ENCODE peak calls at places on chromosome 9, in five cellular contexts. One of them, this sample, is unnamed.

GRCh38 chr9:74824654-74825053 is 63.1 kb downstream of the TRPM6 start:
- DNase-seq in HCT116: no peak
- DNase-seq in HL-60: no peak
- DNase-seq in SK-N-SH: no peak
- DNase-seq in HepG2: no peak
- DNase-seq in this sample: no peak

GRCh38 chr9:98075332-98075805 is 18.8 kb downstream of the NANS start:
- DNase-seq in HL-60: no peak
- DNase-seq in SK-N-SH: no peak
- DNase-seq in HepG2: no peak
- DNase-seq in HCT116: peak
- DNase-seq in this sample: peak

GRCh38 chr9:136675477-136676296 is 11.6 kb downstream of the AGPAT2 start:
- DNase-seq in HCT116: no peak
- DNase-seq in HL-60: no peak
- DNase-seq in SK-N-SH: no peak
- DNase-seq in HepG2: no peak
- DNase-seq in this sample: no peak

GRCh38 chr9:18771736-18772135 is 261.3 kb downstream of the SAXO1 start:
- DNase-seq in HCT116: no peak
- DNase-seq in SK-N-SH: no peak
- DNase-seq in HepG2: no peak
- DNase-seq in HL-60: no peak
- DNase-seq in this sample: no peak

GRCh38 chr9:135480071-135480941 is 724 bp downstream of the PPP1R26 start:
- DNase-seq in HCT116: no peak
- DNase-seq in HepG2: peak
- DNase-seq in SK-N-SH: peak
- DNase-seq in HL-60: no peak
- DNase-seq in this sample: peak

GRCh38 chr9:79672891-79673290 is 101.1 kb downstream of the TLE4 start:
- DNase-seq in HCT116: no peak
- DNase-seq in HL-60: no peak
- DNase-seq in HepG2: no peak
- DNase-seq in SK-N-SH: no peak
- DNase-seq in this sample: no peak

GRCh38 chr9:96150324-96151023 is 151.5 kb downstream of the HSD17B3 start:
- DNase-seq in SK-N-SH: no peak
- DNase-seq in HCT116: no peak
- DNase-seq in HL-60: peak
- DNase-seq in HepG2: no peak
- DNase-seq in this sample: no peak

GRCh38 chr9:8816361-8816760 is 1016.8 kb upstream of the DMAC1 start:
- DNase-seq in HCT116: no peak
- DNase-seq in SK-N-SH: peak
- DNase-seq in HL-60: no peak
- DNase-seq in HepG2: no peak
- DNase-seq in this sample: peak

GRCh38 chr9:110977259-110977709 is 61.0 kb downstream of the LPAR1 start:
- DNase-seq in SK-N-SH: no peak
- DNase-seq in HL-60: no peak
- DNase-seq in HCT116: peak
- DNase-seq in HepG2: no peak
- DNase-seq in this sample: no peak

GRCh38 chr9:89593776-89594427 is 10.9 kb upstream of the GADD45G start:
- DNase-seq in HepG2: peak
- DNase-seq in HCT116: no peak
- DNase-seq in SK-N-SH: no peak
- DNase-seq in HL-60: peak
- DNase-seq in this sample: peak

GRCh38 chr9:87573841-87574342 is 76.2 kb downstream of the DAPK1 start:
- DNase-seq in HL-60: no peak
- DNase-seq in HepG2: no peak
- DNase-seq in HCT116: no peak
- DNase-seq in SK-N-SH: no peak
- DNase-seq in this sample: no peak

GRCh38 chr9:9771314-9771713 is 841.5 kb downstream of the PTPRD start:
- DNase-seq in HCT116: no peak
- DNase-seq in SK-N-SH: no peak
- DNase-seq in HepG2: no peak
- DNase-seq in HL-60: no peak
- DNase-seq in this sample: no peak

GRCh38 chr9:97559111-97559514 is 57.6 kb downstream of the TMOD1 start:
- DNase-seq in HL-60: no peak
- DNase-seq in HCT116: no peak
- DNase-seq in SK-N-SH: no peak
- DNase-seq in HepG2: no peak
- DNase-seq in this sample: no peak

GRCh38 chr9:130766031-130766903 is 68.8 kb upstream of the ABL1 start:
- DNase-seq in HL-60: peak
- DNase-seq in HepG2: no peak
- DNase-seq in SK-N-SH: no peak
- DNase-seq in HCT116: no peak
- DNase-seq in this sample: no peak

GRCh38 chr9:134221273-134222017 is 57.1 kb upstream of the RNU6ATAC start:
- DNase-seq in HL-60: no peak
- DNase-seq in HCT116: no peak
- DNase-seq in HepG2: no peak
- DNase-seq in SK-N-SH: peak
- DNase-seq in this sample: no peak

GRCh38 chr9:131635285-131635684 is 90.0 kb downstream of the PRRT1B start:
- DNase-seq in HepG2: peak
- DNase-seq in HL-60: peak
- DNase-seq in HCT116: peak
- DNase-seq in SK-N-SH: no peak
- DNase-seq in this sample: peak

GRCh38 chr9:110443878-110444245 is 106.2 kb upstream of the TXNDC8 start:
- DNase-seq in HepG2: no peak
- DNase-seq in SK-N-SH: no peak
- DNase-seq in HCT116: no peak
- DNase-seq in HL-60: no peak
- DNase-seq in this sample: no peak

GRCh38 chr9:135081264-135081660 is 6.2 kb upstream of the OLFM1 start:
- DNase-seq in SK-N-SH: no peak
- DNase-seq in HepG2: no peak
- DNase-seq in HL-60: no peak
- DNase-seq in HCT116: no peak
- DNase-seq in this sample: no peak

GRCh38 chr9:84862786-84863185 is 193.3 kb downstream of the NTRK2 start:
- DNase-seq in HCT116: no peak
- DNase-seq in HL-60: no peak
- DNase-seq in SK-N-SH: no peak
- DNase-seq in HepG2: no peak
- DNase-seq in this sample: peak

GRCh38 chr9:137348781-137349470 is 46.9 kb upstream of the NRARP start:
- DNase-seq in HL-60: no peak
- DNase-seq in SK-N-SH: no peak
- DNase-seq in HepG2: no peak
- DNase-seq in HCT116: no peak
- DNase-seq in this sample: no peak

GRCh38 chr9:117232266-117232665 is 182.6 kb downstream of the ASTN2 start:
- DNase-seq in SK-N-SH: no peak
- DNase-seq in HL-60: no peak
- DNase-seq in HCT116: no peak
- DNase-seq in HepG2: no peak
- DNase-seq in this sample: no peak

GRCh38 chr9:34518110-34518616 is 4.6 kb downstream of the ENHO start:
- DNase-seq in HL-60: no peak
- DNase-seq in HepG2: no peak
- DNase-seq in SK-N-SH: no peak
- DNase-seq in HCT116: no peak
- DNase-seq in this sample: no peak

GRCh38 chr9:137172907-137173794 is 1.3 kb upstream of the TMEM210 start:
- DNase-seq in HL-60: peak
- DNase-seq in HCT116: no peak
- DNase-seq in HepG2: no peak
- DNase-seq in SK-N-SH: peak
- DNase-seq in this sample: no peak

GRCh38 chr9:109996936-109997580 is 210.9 kb downstream of the C9orf152 start:
- DNase-seq in SK-N-SH: no peak
- DNase-seq in HepG2: no peak
- DNase-seq in HCT116: no peak
- DNase-seq in HL-60: no peak
- DNase-seq in this sample: no peak

GRCh38 chr9:76365028-76365427 is 29.2 kb downstream of the RFK start:
- DNase-seq in SK-N-SH: no peak
- DNase-seq in HCT116: no peak
- DNase-seq in HL-60: no peak
- DNase-seq in HepG2: peak
- DNase-seq in this sample: peak

GRCh38 chr9:4596165-4596922 is 65.8 kb upstream of the PLPP6 start:
- DNase-seq in HCT116: no peak
- DNase-seq in SK-N-SH: no peak
- DNase-seq in HepG2: no peak
- DNase-seq in HL-60: no peak
- DNase-seq in this sample: no peak

GRCh38 chr9:68708513-68708912 is 3.5 kb downstream of the PIP5K1B start:
- DNase-seq in HL-60: no peak
- DNase-seq in SK-N-SH: no peak
- DNase-seq in HepG2: no peak
- DNase-seq in HCT116: no peak
- DNase-seq in this sample: no peak

GRCh38 chr9:76926324-76926731 is 20.4 kb upstream of the PRUNE2 start:
- DNase-seq in HCT116: no peak
- DNase-seq in HepG2: no peak
- DNase-seq in HL-60: no peak
- DNase-seq in SK-N-SH: no peak
- DNase-seq in this sample: no peak

GRCh38 chr9:91211919-91212318 is 149.8 kb downstream of the AUH start:
- DNase-seq in HL-60: no peak
- DNase-seq in HCT116: no peak
- DNase-seq in HepG2: peak
- DNase-seq in SK-N-SH: no peak
- DNase-seq in this sample: no peak

GRCh38 chr9:20178197-20178596 is 389.4 kb upstream of the SLC24A2 start:
- DNase-seq in HepG2: no peak
- DNase-seq in HCT116: no peak
- DNase-seq in SK-N-SH: no peak
- DNase-seq in HL-60: no peak
- DNase-seq in this sample: no peak

GRCh38 chr9:34502471-34503335 is 20.1 kb downstream of the ENHO start:
- DNase-seq in HCT116: no peak
- DNase-seq in HL-60: no peak
- DNase-seq in HepG2: peak
- DNase-seq in SK-N-SH: no peak
- DNase-seq in this sample: no peak

GRCh38 chr9:133347515-133347984 is 381 bp downstream of the MED22 start:
- DNase-seq in HepG2: no peak
- DNase-seq in HCT116: no peak
- DNase-seq in HL-60: no peak
- DNase-seq in SK-N-SH: peak
- DNase-seq in this sample: peak

GRCh38 chr9:27176971-27177370 is 67.9 kb downstream of the TEK start:
- DNase-seq in HCT116: no peak
- DNase-seq in HL-60: no peak
- DNase-seq in HepG2: no peak
- DNase-seq in SK-N-SH: no peak
- DNase-seq in this sample: no peak

GRCh38 chr9:35518981-35519679 is 29.2 kb downstream of the RUSC2 start:
- DNase-seq in HCT116: no peak
- DNase-seq in HepG2: no peak
- DNase-seq in SK-N-SH: no peak
- DNase-seq in HL-60: no peak
- DNase-seq in this sample: peak
- TF ChIP-seq POLR2AphosphoS5 in HCT116: no peak
- TF ChIP-seq POLR2AphosphoS5 in HepG2: no peak
- TF ChIP-seq POLR2AphosphoS5 in SK-N-SH: no peak
- TF ChIP-seq POLR2AphosphoS5 in HL-60: no peak
- TF ChIP-seq POLR2AphosphoS5 in this sample: no peak

DNA sequence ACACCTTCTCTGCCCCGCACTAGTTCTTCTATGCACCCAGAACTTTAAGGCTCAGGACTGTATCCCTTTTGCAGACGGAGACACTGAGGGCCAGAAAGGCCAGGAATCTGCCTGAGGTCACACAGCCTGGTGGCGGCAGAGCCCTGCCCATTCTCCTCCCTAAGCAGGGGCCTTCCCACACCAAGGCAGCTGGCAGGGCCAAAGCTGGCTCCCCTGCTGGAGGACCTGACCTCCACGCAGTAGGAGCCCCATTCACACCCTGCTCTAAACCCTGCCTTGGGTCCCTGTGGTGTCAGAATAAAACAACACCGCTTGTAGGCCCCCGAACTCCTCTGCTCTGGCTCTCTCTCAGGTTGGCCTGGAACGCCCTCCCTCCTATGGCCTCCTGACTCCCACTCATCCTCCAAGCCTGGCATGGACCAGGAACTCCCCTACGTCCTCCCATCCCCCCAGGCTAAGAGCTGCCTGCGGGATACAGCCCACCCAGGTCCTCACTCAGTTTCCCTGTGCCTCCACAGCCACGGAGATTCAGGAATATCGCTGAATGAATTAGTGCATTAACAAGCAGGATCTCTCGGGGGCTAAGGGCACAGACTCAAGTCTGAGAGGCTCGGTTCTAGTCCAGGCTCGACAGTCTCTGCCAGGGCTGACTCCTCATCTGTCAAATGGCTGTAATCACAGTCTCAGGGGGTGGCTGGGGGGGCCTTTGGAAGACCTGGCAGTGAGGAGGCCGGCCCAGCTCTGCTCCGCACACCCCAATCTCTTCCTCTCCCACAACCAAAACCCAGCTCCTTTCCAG is 2.8 kb downstream of the ST6GALNAC6 start:
- DNase-seq in SK-N-SH: no peak
- DNase-seq in HL-60: no peak
- DNase-seq in HepG2: no peak
- DNase-seq in HCT116: no peak
- DNase-seq in this sample: no peak
- TF ChIP-seq REST in SK-N-SH: no peak
- TF ChIP-seq REST in HL-60: no peak
- TF ChIP-seq REST in HepG2: no peak
- TF ChIP-seq REST in HCT116: no peak
- TF ChIP-seq REST in this sample: no peak

DNA sequence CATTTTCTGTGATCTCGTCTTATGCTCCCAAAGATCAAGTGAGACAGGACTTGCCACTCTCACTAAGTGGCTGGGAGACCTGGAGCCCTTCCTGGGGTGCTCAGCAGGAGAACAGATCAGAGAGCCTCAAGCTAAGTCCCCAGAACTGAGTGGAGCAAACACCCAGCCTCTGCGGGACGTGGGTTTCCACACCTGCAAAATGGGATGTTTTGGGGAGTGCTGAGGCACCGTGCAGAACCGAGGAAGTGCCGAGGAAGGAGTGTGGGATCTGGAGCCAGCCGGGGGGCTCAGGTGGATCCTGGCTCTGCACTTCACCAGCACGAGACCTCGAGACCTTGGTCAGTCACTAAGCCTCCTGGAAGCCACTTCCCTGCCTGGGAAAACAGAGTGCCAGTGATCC is 166.0 kb downstream of the DAB2IP start:
- DNase-seq in HL-60: no peak
- DNase-seq in HepG2: no peak
- DNase-seq in HCT116: no peak
- DNase-seq in SK-N-SH: no peak
- DNase-seq in this sample: no peak
- TF ChIP-seq POLR2AphosphoS5 in HL-60: no peak
- TF ChIP-seq POLR2AphosphoS5 in HepG2: no peak
- TF ChIP-seq POLR2AphosphoS5 in HCT116: no peak
- TF ChIP-seq POLR2AphosphoS5 in SK-N-SH: no peak
- TF ChIP-seq POLR2AphosphoS5 in this sample: no peak

GRCh38 chr9:119841005-119841404 is 471.8 kb upstream of the BRINP1 start:
- DNase-seq in HCT116: no peak
- DNase-seq in HepG2: no peak
- DNase-seq in HL-60: no peak
- DNase-seq in SK-N-SH: no peak
- DNase-seq in this sample: no peak
- TF ChIP-seq REST in HCT116: no peak
- TF ChIP-seq REST in HepG2: no peak
- TF ChIP-seq REST in HL-60: no peak
- TF ChIP-seq REST in SK-N-SH: no peak
- TF ChIP-seq REST in this sample: no peak

This sample was measured in GM23338.